ENCODE peak calls at places on chromosomes 5 and 9, in ten cellular contexts. A is adipocyte; W is lower lobe of right lung; B is neural progenitor cell; X is colonic mucosa; T is esophagus squamous epithelium; F is mesendoderm; K is ovary; S is neuronal stem cell; O is CD4-positive, alpha-beta memory T cell. C is an unnamed sample.

GRCh38 chr5:92780057-92780456 is 801.0 kb downstream of the NR2F1-AS1 start:
- DNase-seq in A (no peak), W (no peak), B (peak; percentile 26), X (no peak), T (no peak), F (no peak), K (no peak), S (no peak), O (no peak), C (no peak)

GRCh38 chr5:55051357-55051756 is 27.3 kb downstream of the GZMK start:
- DNase-seq in A (no peak), W (no peak), B (no peak), X (no peak), T (no peak), F (no peak), K (no peak), S (no peak), O (no peak), C (no peak)

GRCh38 chr9:134436926-134437325 is 110.7 kb downstream of the RXRA start:
- DNase-seq in A (no peak), W (no peak), B (no peak), X (no peak), T (no peak), F (no peak), K (no peak), S (no peak), O (no peak), C (no peak)

GRCh38 chr9:91799113-91799735 is 150.8 kb downstream of the ROR2 start:
- DNase-seq in A (no peak), W (no peak), B (no peak), X (no peak), T (no peak), F (peak; percentile 27), K (no peak), S (no peak), O (no peak), C (no peak)

GRCh38 chr9:8715792-8716191 is 916.2 kb upstream of the DMAC1 start:
- DNase-seq in A (no peak), W (no peak), B (no peak), X (no peak), T (no peak), F (no peak), K (no peak), S (no peak), O (no peak), C (no peak)

GRCh38 chr9:99139868-99140267 is 35.0 kb downstream of the TGFBR1 start:
- DNase-seq in A (no peak), W (no peak), B (no peak), X (no peak), T (no peak), F (no peak), K (no peak), S (no peak), O (no peak), C (no peak)

GRCh38 chr5:56145106-56145505 is 88.0 kb downstream of the ANKRD55 start:
- DNase-seq in A (no peak), W (no peak), B (no peak), X (no peak), T (no peak), F (peak; percentile 77), K (no peak), S (no peak), O (no peak), C (no peak)

GRCh38 chr9:33880562-33881089 is 63.7 kb downstream of the UBE2R2 start:
- DNase-seq in A (no peak), W (no peak), B (peak; percentile 71), X (no peak), T (no peak), F (peak; percentile 63), K (no peak), S (peak; percentile 12), O (no peak), C (no peak)

GRCh38 chr9:33434317-33435105 is 12.9 kb downstream of the AQP3 start:
- DNase-seq in A (no peak), W (no peak), B (no peak), X (no peak), T (no peak), F (no peak), K (no peak), S (no peak), O (no peak), C (no peak)

GRCh38 chr9:128103589-128103962 is 24.0 kb downstream of the PTGES2 start:
- DNase-seq in A (no peak), W (peak; percentile 41), B (no peak), X (no peak), T (no peak), F (peak; percentile 40), K (peak; percentile 45), S (no peak), O (peak; percentile 31), C (no peak)

GRCh38 chr9:35723908-35724307 is 8.1 kb downstream of the TLN1 start:
- DNase-seq in A (no peak), W (no peak), B (no peak), X (no peak), T (no peak), F (no peak), K (no peak), S (no peak), O (no peak), C (no peak)

GRCh38 chr5:147685991-147686390 is 96.5 kb downstream of the JAKMIP2 start:
- DNase-seq in A (no peak), W (no peak), B (no peak), X (no peak), T (no peak), F (no peak), K (no peak), S (no peak), O (no peak), C (no peak)

GRCh38 chr9:7186175-7186574 is 428.4 kb downstream of the KDM4C start:
- DNase-seq in A (no peak), W (no peak), B (peak; percentile 16), X (peak; percentile 25), T (no peak), F (peak; percentile 90), K (no peak), S (no peak), O (no peak), C (no peak)

GRCh38 chr9:112130347-112130746 is 44.8 kb downstream of the SUSD1 start:
- DNase-seq in A (no peak), W (no peak), B (no peak), X (no peak), T (no peak), F (no peak), K (no peak), S (no peak), O (no peak), C (no peak)

DNA sequence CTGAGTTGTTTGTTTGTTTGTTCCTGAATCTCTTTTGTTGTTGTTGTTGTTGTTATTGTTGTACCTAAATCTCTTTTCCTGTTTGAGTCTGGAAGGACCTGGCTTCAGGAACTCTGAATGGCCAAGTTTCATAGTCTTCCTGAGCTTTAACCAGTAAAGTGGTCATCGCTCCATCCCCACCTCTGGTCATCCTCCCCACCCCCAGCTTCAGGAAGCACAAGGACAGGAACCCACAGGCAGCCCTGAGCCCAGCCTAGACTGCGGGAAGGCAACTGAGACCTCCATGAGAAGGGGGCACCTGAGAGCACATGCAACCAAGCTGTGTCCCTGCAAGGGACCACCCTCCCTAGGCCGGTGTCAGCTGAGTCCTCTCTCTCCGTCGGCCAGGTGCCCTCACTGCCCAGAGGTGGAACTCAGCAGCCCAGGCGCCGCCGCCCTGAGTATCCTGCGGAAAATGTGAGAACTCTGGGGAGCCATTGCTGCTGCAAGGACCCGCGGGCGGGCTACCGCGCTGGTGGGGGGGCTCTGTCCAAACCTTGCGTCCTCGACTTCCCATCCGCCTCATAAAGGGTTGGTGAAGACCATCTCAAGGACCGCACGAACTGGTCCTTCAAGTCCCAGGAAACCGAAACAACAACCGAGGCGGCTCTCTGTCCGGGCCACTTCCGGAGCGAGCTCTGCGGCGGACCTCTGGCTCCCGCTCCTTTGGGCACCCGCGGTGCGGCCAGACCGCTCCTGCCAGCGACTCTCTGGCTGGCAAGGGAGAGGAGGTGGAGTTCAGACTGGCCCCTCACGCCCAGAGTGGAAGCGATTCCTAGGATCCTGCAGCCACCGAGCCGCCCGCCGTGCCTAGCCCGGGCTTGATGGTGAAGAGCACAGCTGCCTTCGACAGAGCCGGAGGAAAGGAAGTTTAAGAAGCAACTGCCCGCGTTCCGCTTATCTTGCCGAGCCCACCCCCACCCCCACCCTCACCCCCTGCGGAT is 4.2 kb downstream of the BARX1 start:
- DNase-seq in A (no peak), W (no peak), B (peak; percentile 66), X (peak; percentile 32), T (no peak), F (peak; percentile 76), K (no peak), S (no peak), O (no peak), C (no peak)
- H3K27me3 ChIP-seq in A (peaks cover 87% of the 10 kb centered on the region), W (peaks cover 96% of the 10 kb centered on the region), B (peaks cover 98% of the 10 kb centered on the region), X (peaks cover 96% of the 10 kb centered on the region), T (peaks cover 83% of the 10 kb centered on the region), F (peaks cover 51% of the 10 kb centered on the region), K (peaks cover 11% of the 10 kb centered on the region), S (peaks cover 85% of the 10 kb centered on the region), O (peaks cover 59% of the 10 kb centered on the region), C (peaks cover 30% of the 10 kb centered on the region)

GRCh38 chr5:77641397-77641943 is 3.0 kb upstream of the OTP start:
- DNase-seq in A (no peak), W (no peak), B (peak; percentile 64), X (no peak), T (no peak), F (peak; percentile 73), K (no peak), S (no peak), O (no peak), C (no peak)
- H3K27me3 ChIP-seq in A (peaks cover 94% of the 10 kb centered on the region), W (peaks cover 98% of the 10 kb centered on the region), B (peaks cover 100% of the 10 kb centered on the region), X (peaks cover 92% of the 10 kb centered on the region), T (peaks cover 83% of the 10 kb centered on the region), F (peaks cover 69% of the 10 kb centered on the region), K (peaks cover 10% of the 10 kb centered on the region), S (peaks cover 33% of the 10 kb centered on the region), O (peaks cover 92% of the 10 kb centered on the region), C (peaks cover 65% of the 10 kb centered on the region)

DNA sequence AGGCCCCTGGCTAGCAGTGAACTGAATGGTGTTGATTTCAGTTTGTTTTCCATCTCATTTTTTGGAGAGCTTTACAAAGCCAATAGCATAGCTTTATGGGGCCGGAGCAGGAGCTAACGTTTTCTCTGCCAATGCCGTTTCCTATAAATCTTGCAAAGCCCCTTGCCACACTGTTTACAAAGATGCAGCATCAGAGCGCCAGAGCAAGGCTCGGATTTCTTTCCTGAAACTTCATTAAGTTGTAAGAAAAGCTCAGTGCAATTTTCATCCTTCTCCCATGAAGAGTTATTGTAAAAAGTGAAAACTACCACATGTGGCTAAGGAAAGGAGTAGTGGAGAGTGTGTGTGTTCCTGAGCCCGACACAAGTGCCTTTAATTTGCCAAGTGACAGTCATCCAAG is 178.2 kb upstream of the GDNF start:
- DNase-seq in A (no peak), W (no peak), B (no peak), X (no peak), T (no peak), F (no peak), K (no peak), S (no peak), O (no peak), C (no peak)
- H3K27me3 ChIP-seq in A (peaks cover 58% of the 10 kb centered on the region), W (no peaks in the 10 kb centered on the region), B (no peaks in the 10 kb centered on the region), X (no peaks in the 10 kb centered on the region), T (no peaks in the 10 kb centered on the region), F (no peaks in the 10 kb centered on the region), K (no peaks in the 10 kb centered on the region), S (no peaks in the 10 kb centered on the region), O (no peaks in the 10 kb centered on the region), C (no peaks in the 10 kb centered on the region)

DNA sequence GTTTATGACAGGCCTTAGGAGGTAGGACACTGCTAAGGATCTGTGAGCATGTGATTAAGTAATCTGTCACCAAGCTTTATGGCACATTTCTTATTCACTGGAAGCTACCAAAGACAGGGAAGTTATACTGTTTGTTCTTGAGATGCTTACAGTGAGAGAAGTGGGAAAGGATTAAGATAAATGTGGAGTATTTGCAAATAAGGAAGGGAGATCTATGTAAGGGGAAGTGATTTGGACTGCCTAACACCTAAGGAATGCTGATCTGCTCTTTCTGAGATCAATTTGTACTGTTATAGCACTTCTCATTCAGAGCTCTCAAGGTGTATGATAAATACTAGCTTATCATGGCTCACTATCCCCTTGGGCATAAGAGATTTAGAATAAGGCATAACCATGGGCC is 80.0 kb upstream of the NTRK2 start:
- DNase-seq in A (no peak), W (no peak), B (no peak), X (no peak), T (no peak), F (no peak), K (no peak), S (no peak), O (no peak), C (no peak)
- H3K27me3 ChIP-seq in A (no peaks in the 10 kb centered on the region), W (no peaks in the 10 kb centered on the region), B (no peaks in the 10 kb centered on the region), X (no peaks in the 10 kb centered on the region), T (no peaks in the 10 kb centered on the region), F (no peaks in the 10 kb centered on the region), K (no peaks in the 10 kb centered on the region), S (no peaks in the 10 kb centered on the region), O (no peaks in the 10 kb centered on the region), C (no peaks in the 10 kb centered on the region)